ENCODE peak calls at places on chromosomes 12 and 14, in ten cellular contexts. A is gastrocnemius medialis, O is IMR-90, J is stomach, M is sigmoid colon, I is ovary, G is prostate gland, R is body of pancreas, B is adrenal gland, K is heart left ventricle. N is an unnamed sample. For H3K27me3, the result is how much of the 10 kb centered on the place peaks cover.

GRCh38 chr12:77433799-77434198 is 368.4 kb upstream of the E2F7 start:
- DNase-seq in A (no peak), O (peak), J (no peak), M (no peak), I (no peak), G (no peak), R (no peak), B (no peak), K (no peak), N (no peak)

GRCh38 chr14:101199028-101199770 is 295.7 kb upstream of the RTL1 start:
- DNase-seq in A (no peak), O (no peak), J (peak), M (peak), I (no peak), G (no peak), R (peak), B (peak), K (no peak), N (no peak)

GRCh38 chr12:58296818-58297217 is 355.5 kb downstream of the ATP23 start:
- DNase-seq in A (no peak), O (no peak), J (no peak), M (no peak), I (no peak), G (no peak), R (no peak), B (no peak), K (no peak), N (no peak)

GRCh38 chr14:54893151-54893760 is 9.4 kb downstream of the GCH1 start:
- DNase-seq in A (no peak), O (peak), J (no peak), M (no peak), I (no peak), G (no peak), R (peak), B (peak), K (no peak), N (no peak)

GRCh38 chr14:99972748-99973466 is 92.3 kb upstream of the EVL start:
- DNase-seq in A (no peak), O (no peak), J (no peak), M (no peak), I (no peak), G (no peak), R (no peak), B (no peak), K (no peak), N (no peak)

GRCh38 chr14:34060747-34061050 is 109.8 kb upstream of the EGLN3 start:
- DNase-seq in A (no peak), O (no peak), J (no peak), M (no peak), I (no peak), G (no peak), R (no peak), B (no peak), K (no peak), N (no peak)

GRCh38 chr12:17456486-17456885 is 633.5 kb downstream of the RERGL start:
- DNase-seq in A (no peak), O (no peak), J (no peak), M (no peak), I (no peak), G (no peak), R (no peak), B (no peak), K (no peak), N (no peak)

GRCh38 chr14:90487031-90487430 is 90.2 kb downstream of the CALM1 start:
- DNase-seq in A (no peak), O (no peak), J (no peak), M (no peak), I (no peak), G (no peak), R (peak), B (peak), K (peak), N (peak)

GRCh38 chr12:69688021-69688420 is 11.1 kb downstream of the BEST3 start:
- DNase-seq in A (no peak), O (peak), J (no peak), M (no peak), I (no peak), G (no peak), R (no peak), B (no peak), K (no peak), N (no peak)

GRCh38 chr14:95359974-95360826 is 40.5 kb upstream of the CLMN start:
- DNase-seq in A (no peak), O (no peak), J (peak), M (no peak), I (no peak), G (no peak), R (no peak), B (no peak), K (peak), N (peak)

GRCh38 chr14:80504781-80505180 is 293.5 kb upstream of the DIO2 start:
- DNase-seq in A (no peak), O (peak), J (no peak), M (no peak), I (no peak), G (no peak), R (no peak), B (no peak), K (no peak), N (no peak)

GRCh38 chr14:93909429-93910128 is 17.6 kb upstream of the FAM181A start:
- DNase-seq in A (no peak), O (no peak), J (peak), M (no peak), I (no peak), G (no peak), R (no peak), B (no peak), K (no peak), N (no peak)

DNA sequence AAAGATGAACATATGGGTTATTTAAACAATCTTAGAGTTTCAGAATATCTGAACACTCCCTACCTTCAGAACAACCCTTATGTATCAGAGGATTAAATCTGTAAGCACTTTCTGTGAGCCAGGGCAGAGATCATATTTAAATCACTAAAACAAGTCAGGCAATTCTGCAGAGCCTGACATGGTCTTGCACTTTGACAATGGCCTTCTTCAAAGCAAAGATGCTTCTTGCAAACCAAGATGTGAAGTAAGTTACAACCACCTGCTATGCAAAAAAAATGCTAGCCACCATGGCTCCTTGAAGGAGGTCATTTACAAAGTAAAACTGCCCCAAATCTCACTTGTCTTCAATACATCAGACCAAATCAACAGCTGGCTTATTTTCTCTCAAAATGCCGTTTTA is 3.2 kb downstream of the PPP1CC start:
- DNase-seq in A (no peak), O (no peak), J (no peak), M (no peak), I (no peak), G (no peak), R (no peak), B (no peak), K (no peak), N (no peak)
- TF ChIP-seq POLR2A in A (no peak), O (no peak), J (no peak), M (no peak), I (no peak), G (no peak), R (no peak), B (no peak), K (no peak), N (no peak)

GRCh38 chr12:55912908-55913307 is 14.8 kb downstream of the PYM1 start:
- DNase-seq in A (no peak), O (no peak), J (no peak), M (no peak), I (no peak), G (no peak), R (no peak), B (no peak), K (no peak), N (no peak)

GRCh38 chr12:55906056-55906455 is 21.6 kb downstream of the PYM1 start:
- DNase-seq in A (no peak), O (peak), J (no peak), M (no peak), I (no peak), G (no peak), R (no peak), B (no peak), K (no peak), N (no peak)

GRCh38 chr12:55909513-55909884 is 18.2 kb downstream of the PYM1 start:
- DNase-seq in A (no peak), O (no peak), J (no peak), M (no peak), I (no peak), G (no peak), R (no peak), B (no peak), K (no peak), N (no peak)

DNA sequence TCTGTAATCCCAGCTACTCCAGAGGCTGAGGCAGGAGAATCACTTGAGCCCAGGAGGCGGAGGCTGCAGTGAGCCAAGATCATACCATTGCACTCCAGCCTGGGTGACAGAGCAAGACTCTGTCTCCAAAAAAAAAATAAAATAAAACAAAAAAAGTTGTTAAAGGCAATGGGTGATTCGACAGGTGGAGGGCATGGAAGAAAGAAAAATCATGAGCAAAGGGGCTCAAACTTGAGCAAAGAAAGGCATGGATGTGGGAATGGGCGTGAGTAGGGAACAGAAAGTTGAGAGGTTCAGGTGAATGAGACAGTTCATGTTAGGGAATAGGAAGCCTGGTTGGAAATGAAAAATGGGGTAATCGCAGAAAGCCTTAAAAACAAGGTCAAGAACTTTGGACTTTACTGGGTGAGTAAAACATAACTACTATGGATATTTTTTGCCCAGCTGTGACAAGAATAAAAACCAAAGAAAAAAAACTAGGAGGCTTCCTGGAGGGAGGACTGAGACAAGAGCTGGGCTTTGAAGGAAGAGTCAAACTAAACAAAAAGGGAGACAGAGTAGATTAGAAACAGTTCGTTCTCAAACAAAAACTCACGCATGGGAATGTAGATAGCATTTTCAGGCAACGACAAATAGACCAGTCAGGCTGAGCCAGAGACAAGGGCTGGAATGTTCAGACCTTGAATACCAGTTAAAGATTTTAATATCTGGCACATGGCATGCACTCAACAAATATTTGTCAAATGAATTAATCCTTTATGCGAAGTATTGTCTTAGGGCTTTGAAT is 18.8 kb downstream of the PYM1 start:
- DNase-seq in A (no peak), O (peak), J (no peak), M (no peak), I (no peak), G (peak), R (peak), B (no peak), K (no peak), N (no peak)
- H3K27ac ChIP-seq in A (no peak), O (peak), J (peak), M (peak), I (no peak), G (peak), R (peak), B (no peak), K (no peak), N (peak)

DNA sequence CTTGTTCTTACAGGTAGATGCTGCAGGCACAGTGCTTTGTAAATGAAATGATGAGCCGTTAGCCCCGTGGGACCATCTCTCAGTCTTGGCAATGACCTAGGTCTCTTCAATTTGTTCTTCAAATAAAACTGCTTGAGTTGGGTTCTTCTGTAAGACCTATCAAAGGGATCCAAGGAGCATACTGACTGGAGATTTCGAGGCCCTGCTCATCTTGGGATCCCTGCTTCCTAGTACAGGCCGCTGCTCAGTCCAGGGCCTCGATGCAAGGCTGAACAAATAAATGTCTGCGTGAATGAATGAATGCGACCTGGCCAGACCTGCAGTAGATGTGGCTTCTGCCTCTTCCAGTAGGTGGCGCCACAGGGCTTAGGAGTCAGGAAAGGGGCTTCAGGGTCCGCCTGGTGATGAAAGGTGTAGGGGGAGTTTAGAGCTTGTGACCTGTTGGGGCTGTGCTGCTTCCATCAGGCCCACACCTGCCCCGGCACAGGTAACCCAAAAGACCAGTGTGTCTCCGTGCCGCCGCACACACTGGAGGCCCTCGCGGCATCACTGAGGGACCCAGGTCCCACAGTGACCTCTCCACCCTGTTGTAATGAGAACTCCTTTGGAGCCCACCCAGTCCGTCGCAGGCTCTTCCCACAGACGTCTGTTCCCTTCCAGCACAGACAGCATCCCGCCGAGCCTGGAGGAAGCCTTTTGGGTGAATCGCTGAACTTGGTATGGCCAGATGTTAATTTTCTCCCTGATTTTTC is 4.4 kb downstream of the CACNA1C start:
- DNase-seq in A (peak), O (peak), J (peak), M (peak), I (peak), G (peak), R (peak), B (peak), K (peak), N (peak)
- H3K27me3 ChIP-seq in A (under half), O (under half), J (half or more), M (under half), I (under half), G (under half), R (under half), B (under half), K (under half), N (under half)

DNA sequence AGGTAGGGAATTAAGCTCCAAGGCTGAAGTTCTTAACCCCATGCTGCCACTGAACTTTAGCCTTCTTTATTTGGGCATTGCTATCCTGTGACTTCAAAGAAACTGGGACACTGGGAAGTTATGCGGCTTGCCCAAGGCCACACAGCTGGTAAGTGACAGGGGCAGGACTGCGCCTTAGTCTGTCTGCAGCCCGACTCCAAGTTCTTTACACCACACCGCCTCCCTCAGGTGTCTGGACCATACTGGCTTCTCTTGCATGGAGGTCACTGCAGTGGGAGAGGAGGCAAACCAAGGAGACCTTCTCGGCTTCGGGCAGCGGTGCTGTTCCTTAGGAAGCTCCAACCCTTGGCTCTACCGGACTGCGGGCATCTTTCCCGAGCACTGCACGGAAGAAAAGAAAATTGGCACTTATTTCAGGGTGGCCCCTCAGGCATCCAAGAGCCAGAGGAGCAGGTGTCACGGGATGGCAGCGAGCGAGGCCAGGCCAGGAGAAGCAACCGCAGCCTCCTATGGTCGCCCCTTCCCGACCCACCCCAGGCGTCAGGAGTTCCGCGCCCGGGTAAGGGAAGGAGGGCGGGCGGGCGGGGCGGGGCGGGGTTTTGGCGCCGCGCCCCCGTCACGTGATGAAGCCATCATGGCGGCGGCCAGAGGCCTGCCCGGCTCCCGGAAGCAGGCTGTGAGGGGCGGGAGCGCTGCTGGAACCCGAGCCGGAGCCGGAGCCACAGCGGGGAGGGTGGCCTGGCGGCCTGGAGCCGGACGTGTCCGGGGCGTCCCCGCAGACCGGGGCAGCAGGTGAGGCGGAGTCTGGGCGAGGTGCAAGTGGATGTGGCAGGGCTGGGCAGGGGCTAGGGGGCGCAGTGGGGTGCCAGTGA is 16.4 kb upstream of the ESPL1 start:
- DNase-seq in A (peak), O (peak), J (peak), M (peak), I (peak), G (peak), R (peak), B (peak), K (peak), N (peak)
- TF ChIP-seq POLR2A in A (peak), O (peak), J (no peak), M (peak), I (peak), G (peak), R (peak), B (peak), K (peak), N (no peak)

GRCh38 chr14:89465894-89466293 is 48.9 kb upstream of the FOXN3 start:
- DNase-seq in A (no peak), O (no peak), J (no peak), M (no peak), I (no peak), G (no peak), R (no peak), B (no peak), K (no peak), N (no peak)

GRCh38 chr14:89466460-89466859 is 49.4 kb upstream of the FOXN3 start:
- DNase-seq in A (peak), O (no peak), J (no peak), M (no peak), I (no peak), G (no peak), R (no peak), B (no peak), K (no peak), N (no peak)

GRCh38 chr14:89469210-89470198 is 52.5 kb upstream of the FOXN3 start:
- DNase-seq in A (no peak), O (peak), J (no peak), M (no peak), I (no peak), G (no peak), R (no peak), B (no peak), K (no peak), N (no peak)

DNA sequence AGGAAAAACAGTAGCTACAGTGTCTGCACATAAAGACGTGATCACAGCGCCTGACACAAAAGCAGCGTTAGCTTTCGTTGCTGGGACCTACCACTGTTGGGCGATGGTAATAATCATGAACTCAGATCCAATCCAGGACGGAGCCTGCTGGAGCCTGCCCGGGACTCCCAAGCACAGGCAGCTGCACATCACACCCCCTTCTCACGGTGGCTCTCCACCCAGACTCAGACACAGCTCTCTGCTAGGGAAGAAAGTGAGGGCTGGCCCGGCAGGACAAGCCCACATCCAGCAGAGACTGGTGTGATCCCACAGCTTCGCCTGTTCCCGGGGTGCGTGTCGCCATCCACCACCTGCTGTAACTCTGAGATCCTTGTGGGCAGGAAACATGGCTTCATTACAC is 49.9 kb upstream of the FOXN3 start:
- DNase-seq in A (no peak), O (peak), J (no peak), M (no peak), I (no peak), G (no peak), R (no peak), B (no peak), K (no peak), N (no peak)
- H3K27ac ChIP-seq in A (no peak), O (no peak), J (no peak), M (no peak), I (no peak), G (no peak), R (no peak), B (no peak), K (peak), N (no peak)

DNA sequence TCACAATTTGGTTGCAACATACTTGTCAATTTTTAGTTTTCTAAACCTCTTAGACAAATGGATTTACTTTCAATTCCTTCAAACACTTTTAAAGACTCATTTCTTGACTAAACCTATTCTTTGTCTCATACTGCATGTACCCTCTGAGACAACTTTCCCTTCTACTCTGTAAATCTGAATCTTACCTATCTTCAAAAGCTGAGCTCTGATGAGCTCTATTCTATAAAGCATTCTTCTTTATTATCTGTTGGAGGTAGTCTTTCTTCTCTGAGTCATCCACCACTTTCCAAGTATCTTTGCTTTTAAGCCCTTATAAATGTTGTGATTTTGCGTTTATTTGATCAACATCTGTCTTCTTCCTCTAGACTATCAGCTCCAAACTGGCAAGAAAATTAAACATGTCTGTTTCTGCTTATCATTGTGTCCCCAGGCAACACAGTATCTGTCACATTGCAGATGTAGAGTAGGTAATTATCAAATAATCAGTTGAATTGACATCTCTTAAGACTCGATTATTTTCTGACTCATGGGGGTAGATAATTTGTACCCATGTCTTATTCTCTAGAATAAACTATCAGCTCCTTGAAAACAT is 265.6 kb upstream of the FAR2 start:
- DNase-seq in A (no peak), O (peak), J (no peak), M (no peak), I (no peak), G (no peak), R (no peak), B (no peak), K (no peak), N (no peak)
- H3K27me3 ChIP-seq in A (under half), O (under half), J (under half), M (under half), I (under half), G (under half), R (under half), B (under half), K (under half), N (under half)

GRCh38 chr12:4762773-4763172 is 42.6 kb downstream of the GALNT8 start:
- DNase-seq in A (no peak), O (no peak), J (no peak), M (no peak), I (no peak), G (no peak), R (no peak), B (no peak), K (no peak), N (no peak)
- TF ChIP-seq POLR2A in A (no peak), O (no peak), J (no peak), M (no peak), I (no peak), G (no peak), R (no peak), B (no peak), K (no peak), N (no peak)

N was measured in breast epithelium.